ENCODE peak calls at places on chromosomes 1 and 21, in five cellular contexts. One of them, this sample, is unnamed.

GRCh38 chr21:37223804-37224345 is 43.3 kb downstream of the VPS26C start:
- DNase-seq in PC-9: no peak
- DNase-seq in WTC11: no peak
- DNase-seq in CD8-positive, alpha-beta T cell: no peak
- DNase-seq in T-cell: no peak
- DNase-seq in this sample: no peak

GRCh38 chr1:157671895-157672294 is 28.7 kb downstream of the FCRL3 start:
- DNase-seq in CD8-positive, alpha-beta T cell: no peak
- DNase-seq in PC-9: no peak
- DNase-seq in T-cell: no peak
- DNase-seq in WTC11: no peak
- DNase-seq in this sample: no peak

GRCh38 chr1:43936470-43937151 is 3.0 kb downstream of the ARTN start:
- DNase-seq in WTC11: peak; percentile 66
- DNase-seq in T-cell: no peak
- DNase-seq in PC-9: no peak
- DNase-seq in CD8-positive, alpha-beta T cell: no peak
- DNase-seq in this sample: no peak

GRCh38 chr1:50348449-50349241 is 74.6 kb downstream of the DMRTA2 start:
- DNase-seq in WTC11: peak; percentile 63
- DNase-seq in CD8-positive, alpha-beta T cell: peak; percentile 31
- DNase-seq in T-cell: peak; percentile 9
- DNase-seq in PC-9: peak; percentile 61
- DNase-seq in this sample: peak; percentile 75

GRCh38 chr1:160544647-160545046 is 21.6 kb upstream of the SLAMF6 start:
- DNase-seq in T-cell: peak; percentile 30
- DNase-seq in CD8-positive, alpha-beta T cell: no peak
- DNase-seq in PC-9: no peak
- DNase-seq in WTC11: no peak
- DNase-seq in this sample: peak; percentile 41

GRCh38 chr1:111833334-111833733 is 77.6 kb downstream of the DDX20 start:
- DNase-seq in CD8-positive, alpha-beta T cell: no peak
- DNase-seq in WTC11: no peak
- DNase-seq in T-cell: no peak
- DNase-seq in PC-9: no peak
- DNase-seq in this sample: no peak

GRCh38 chr1:68320349-68320748 is 88.0 kb upstream of the WLS start:
- DNase-seq in CD8-positive, alpha-beta T cell: no peak
- DNase-seq in WTC11: peak; percentile 25
- DNase-seq in T-cell: no peak
- DNase-seq in PC-9: no peak
- DNase-seq in this sample: no peak

GRCh38 chr1:9478021-9478420 is 61.2 kb upstream of the SLC25A33 start:
- DNase-seq in WTC11: no peak
- DNase-seq in T-cell: no peak
- DNase-seq in CD8-positive, alpha-beta T cell: no peak
- DNase-seq in PC-9: no peak
- DNase-seq in this sample: no peak

GRCh38 chr1:19620786-19621185 is 23.3 kb upstream of the NBL1 start:
- DNase-seq in T-cell: no peak
- DNase-seq in CD8-positive, alpha-beta T cell: no peak
- DNase-seq in WTC11: no peak
- DNase-seq in PC-9: no peak
- DNase-seq in this sample: no peak

GRCh38 chr1:67630438-67631045 is 54.5 kb upstream of the GADD45A start:
- DNase-seq in WTC11: no peak
- DNase-seq in CD8-positive, alpha-beta T cell: no peak
- DNase-seq in PC-9: peak; percentile 53
- DNase-seq in T-cell: no peak
- DNase-seq in this sample: no peak

GRCh38 chr1:207333620-207334019 is 12.1 kb downstream of the CD55 start:
- DNase-seq in CD8-positive, alpha-beta T cell: no peak
- DNase-seq in WTC11: no peak
- DNase-seq in PC-9: no peak
- DNase-seq in T-cell: no peak
- DNase-seq in this sample: no peak

GRCh38 chr1:201582261-201582951 is 43.5 kb downstream of the NAV1 start:
- DNase-seq in PC-9: no peak
- DNase-seq in CD8-positive, alpha-beta T cell: no peak
- DNase-seq in T-cell: no peak
- DNase-seq in WTC11: no peak
- DNase-seq in this sample: no peak

GRCh38 chr1:54671985-54672608 is 30.5 kb downstream of the MROH7 start:
- DNase-seq in PC-9: peak; percentile 52
- DNase-seq in WTC11: peak; percentile 86
- DNase-seq in CD8-positive, alpha-beta T cell: peak; percentile 66
- DNase-seq in T-cell: peak; percentile 61
- DNase-seq in this sample: peak; percentile 74